ENCODE peak calls at places on chromosomes 11 and 22, in six cellular contexts. O is IMR-90, D is Peyer's patch, N is HCT116, L is PC-3, Y is tibial nerve. B is an unnamed sample.

GRCh38 chr22:35459423-35459894 is 59.5 kb downstream of the MCM5 start:
- DNase-seq in O (no peak), D (no peak), N (no peak), L (no peak), Y (no peak), B (no peak)

GRCh38 chr22:35957589-35957988 is 71.0 kb downstream of the RBFOX2 start:
- DNase-seq in O (no peak), D (no peak), N (no peak), L (no peak), Y (no peak), B (no peak)

GRCh38 chr11:26778000-26778757 is 56.3 kb upstream of the SLC5A12 start:
- DNase-seq in O (peak; percentile 81), D (no peak), N (no peak), L (peak; percentile 34), Y (no peak), B (peak; percentile 39)

GRCh38 chr11:130023204-130023603 is 20.6 kb upstream of the PRDM10 start:
- DNase-seq in O (peak; percentile 48), D (no peak), N (peak; percentile 29), L (peak; percentile 95), Y (no peak), B (peak; percentile 33)

GRCh38 chr22:19641254-19641982 is 72.9 kb upstream of the SEPTIN5 start:
- DNase-seq in O (no peak), D (no peak), N (peak; percentile 19), L (peak; percentile 2), Y (no peak), B (no peak)

GRCh38 chr11:19199766-19200165 is 2.0 kb downstream of the CSRP3 start:
- DNase-seq in O (no peak), D (no peak), N (no peak), L (peak; percentile 13), Y (no peak), B (no peak)

GRCh38 chr11:10502770-10503169 is 38.2 kb downstream of the RNF141 start:
- DNase-seq in O (no peak), D (no peak), N (no peak), L (no peak), Y (no peak), B (no peak)

GRCh38 chr11:76762867-76763572 is 20.1 kb upstream of the TSKU start:
- DNase-seq in O (no peak), D (no peak), N (no peak), L (no peak), Y (no peak), B (no peak)

GRCh38 chr11:85656777-85657176 is 8.2 kb downstream of the CREBZF start:
- DNase-seq in O (no peak), D (no peak), N (no peak), L (no peak), Y (no peak), B (no peak)

GRCh38 chr11:108788565-108789199 is 123.8 kb downstream of the DDX10 start:
- DNase-seq in O (peak; percentile 41), D (no peak), N (peak; percentile 21), L (peak; percentile 63), Y (no peak), B (peak; percentile 19)

GRCh38 chr22:19497245-19497644 is 17.5 kb downstream of the CDC45 start:
- DNase-seq in O (peak; percentile 97), D (no peak), N (no peak), L (peak; percentile 78), Y (no peak), B (peak; percentile 35)

GRCh38 chr22:24060375-24060788 is 49.3 kb downstream of the CABIN1 start:
- DNase-seq in O (peak; percentile 96), D (no peak), N (no peak), L (peak; percentile 83), Y (no peak), B (peak; percentile 93)

GRCh38 chr22:44245438-44245837 is 64.7 kb downstream of the PARVG start:
- DNase-seq in O (no peak), D (no peak), N (no peak), L (no peak), Y (no peak), B (no peak)

GRCh38 chr11:66438009-66438503 is 592 bp downstream of the MRPL11 start:
- DNase-seq in O (no peak), D (no peak), N (no peak), L (no peak), Y (no peak), B (no peak)

GRCh38 chr22:21945453-21946261 is 7.0 kb downstream of the PPM1F start:
- DNase-seq in O (no peak), D (no peak), N (no peak), L (no peak), Y (no peak), B (no peak)

GRCh38 chr11:120908521-120909181 is 115.3 kb upstream of the TBCEL start:
- DNase-seq in O (no peak), D (no peak), N (no peak), L (no peak), Y (no peak), B (no peak)

GRCh38 chr11:104956528-104956927 is 11.8 kb downstream of the CASP4 start:
- DNase-seq in O (no peak), D (no peak), N (no peak), L (peak; percentile 61), Y (no peak), B (no peak)

GRCh38 chr22:49391436-49391835 is 436.2 kb downstream of the BRD1 start:
- DNase-seq in O (no peak), D (peak; percentile 37), N (no peak), L (no peak), Y (no peak), B (no peak)

GRCh38 chr11:111575748-111576147 is 26.5 kb upstream of the SIK2 start:
- DNase-seq in O (no peak), D (no peak), N (no peak), L (no peak), Y (no peak), B (no peak)

GRCh38 chr11:79129702-79130101 is 311.1 kb downstream of the TENM4 start:
- DNase-seq in O (no peak), D (no peak), N (no peak), L (no peak), Y (no peak), B (no peak)

GRCh38 chr22:44685384-44686056 is 16.5 kb upstream of the PRR5 start:
- DNase-seq in O (peak; percentile 51), D (peak; percentile 77), N (peak; percentile 35), L (peak; percentile 45), Y (no peak), B (no peak)

GRCh38 chr11:21625982-21626381 is 566.9 kb upstream of the ANO5 start:
- DNase-seq in O (no peak), D (no peak), N (no peak), L (no peak), Y (no peak), B (peak; percentile 40)

GRCh38 chr11:48025983-48026340 is 45.6 kb downstream of the PTPRJ start:
- DNase-seq in O (peak; percentile 40), D (no peak), N (no peak), L (no peak), Y (no peak), B (no peak)

GRCh38 chr11:48028909-48029685 is 48.7 kb downstream of the PTPRJ start:
- DNase-seq in O (peak; percentile 26), D (no peak), N (no peak), L (no peak), Y (no peak), B (no peak)

GRCh38 chr11:48024635-48025071 is 44.3 kb downstream of the PTPRJ start:
- DNase-seq in O (no peak), D (no peak), N (no peak), L (no peak), Y (no peak), B (no peak)

GRCh38 chr11:48022445-48022844 is 42.1 kb downstream of the PTPRJ start:
- DNase-seq in O (no peak), D (no peak), N (no peak), L (no peak), Y (no peak), B (no peak)

GRCh38 chr11:48025293-48025982 is 45.1 kb downstream of the PTPRJ start:
- DNase-seq in O (no peak), D (no peak), N (no peak), L (no peak), Y (no peak), B (no peak)
- TF ChIP-seq CTCF in O (no peak), D (no peak), N (no peak), L (no peak), Y (no peak), B (no peak)

DNA sequence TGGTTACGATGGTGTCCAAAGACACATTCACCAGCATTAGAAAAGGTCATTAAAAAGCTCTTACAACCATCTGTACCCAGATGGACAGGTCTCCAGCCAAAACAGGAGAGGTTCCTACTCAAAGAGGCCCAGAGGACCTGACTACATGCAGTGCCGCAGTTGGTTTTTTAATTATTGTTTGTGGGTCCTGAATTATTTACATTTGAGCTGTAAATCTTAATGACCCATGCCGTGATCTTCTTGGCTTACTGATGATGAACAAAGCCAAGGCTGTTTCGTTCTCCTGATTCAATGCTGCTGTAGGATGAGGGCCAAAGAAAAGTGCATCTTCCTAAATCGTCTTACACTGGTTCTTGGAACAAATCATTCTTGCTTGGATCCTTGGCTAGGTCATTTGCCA is 83.7 kb downstream of the CADM1 start:
- DNase-seq in O (no peak), D (no peak), N (no peak), L (no peak), Y (no peak), B (no peak)
- H3K4me3 ChIP-seq in O (no peak overlapping the region), D (no peak overlapping the region), N (no peak overlapping the region), L (no peak overlapping the region), Y (no peak overlapping the region), B (no peak overlapping the region)

DNA sequence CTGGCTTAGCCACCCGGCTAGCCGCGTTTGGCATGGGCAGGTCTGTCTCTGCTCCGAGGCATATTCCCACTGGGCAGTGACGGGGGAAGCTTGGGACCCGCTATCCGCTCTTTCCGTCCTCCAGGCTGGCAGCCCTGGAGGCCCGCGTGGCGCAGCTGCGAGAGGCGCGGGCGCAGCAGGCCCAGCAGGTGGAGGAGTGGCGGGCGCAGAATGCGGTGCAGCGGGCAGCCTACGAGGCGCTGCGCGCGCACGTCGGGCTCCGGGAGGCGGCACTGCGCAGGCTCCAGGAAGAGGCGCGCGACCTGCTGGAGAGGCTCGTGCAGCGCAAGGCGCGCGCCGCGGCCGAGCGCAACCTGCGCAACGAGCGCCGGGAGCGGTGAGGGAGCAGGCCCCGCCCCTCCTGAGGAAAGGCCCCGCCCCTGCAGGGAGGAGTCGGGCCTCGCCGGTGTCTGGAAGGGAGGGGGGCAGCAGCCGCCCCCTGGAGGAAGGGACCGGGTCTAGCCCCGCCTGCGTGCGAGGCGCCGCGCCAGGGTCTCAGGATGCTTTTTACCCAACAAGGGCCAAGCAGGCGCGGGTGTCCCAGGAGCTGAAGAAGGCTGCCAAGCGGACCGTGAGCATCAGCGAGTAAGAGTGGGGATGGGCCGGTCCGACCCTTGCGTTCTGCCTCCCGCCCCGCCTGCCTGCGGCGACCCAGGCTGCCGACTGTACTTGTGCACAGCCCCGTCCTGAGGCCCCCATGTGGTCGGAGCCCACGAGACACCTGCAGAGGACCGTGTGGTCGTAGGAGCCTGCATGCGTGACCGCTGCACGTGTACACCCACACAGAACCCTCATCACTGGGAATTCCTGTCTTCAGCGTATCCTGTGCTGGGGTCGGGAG is 7.9 kb downstream of the ATG16L2 start:
- DNase-seq in O (peak; percentile 84), D (peak; percentile 93), N (peak; percentile 81), L (peak; percentile 95), Y (peak; percentile 66), B (peak; percentile 55)
- TF ChIP-seq CTCF in O (peak; percentile 24), D (peak; percentile 70), N (no peak), L (no peak), Y (peak; percentile 43), B (no peak)

DNA sequence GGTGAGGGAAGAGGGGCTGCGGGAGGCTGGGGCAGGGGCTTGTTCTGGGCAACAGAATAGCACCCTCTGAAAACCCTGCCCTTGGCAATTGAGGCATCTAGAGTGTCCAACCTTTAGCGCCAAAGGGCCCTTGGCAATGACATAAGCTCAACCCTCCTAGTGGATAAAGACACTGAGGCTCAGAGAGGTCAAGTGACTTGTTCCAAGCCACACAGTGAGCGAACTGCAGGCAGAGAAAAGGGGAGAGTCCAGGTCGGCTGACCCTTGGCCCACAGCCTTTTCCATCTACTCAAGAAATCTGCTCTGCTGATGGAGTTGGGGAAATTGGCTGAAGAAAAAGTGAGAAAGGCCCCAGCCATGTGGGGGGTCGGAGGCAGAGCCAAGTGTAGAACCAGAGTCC is 2.9 kb downstream of the SEC14L2 start:
- DNase-seq in O (no peak), D (no peak), N (no peak), L (no peak), Y (no peak), B (no peak)
- H3K4me3 ChIP-seq in O (no peak overlapping the region), D (no peak overlapping the region), N (no peak overlapping the region), L (no peak overlapping the region), Y (no peak overlapping the region), B (no peak overlapping the region)